ENCODE peak calls at places on chromosomes 16 and 17, in five cellular contexts. Y is NB4, V is BJ, P is fibroblast of pulmonary artery, D is HFF-Myc. X is an unnamed sample.

GRCh38 chr17:66514227-66514806 is 211.9 kb downstream of the PRKCA start:
- DNase-seq in V (no peak), Y (no peak), P (no peak), D (no peak), X (no peak)

GRCh38 chr17:81676906-81677305 is 6.7 kb downstream of the ARL16 start:
- DNase-seq in V (no peak), D (no peak), P (no peak), Y (no peak), X (no peak)

GRCh38 chr17:38559025-38559879 is 46.5 kb downstream of the SRCIN1 start:
- DNase-seq in P (peak; percentile 60), Y (peak; percentile 90), D (no peak), V (no peak), X (peak; percentile 30)

GRCh38 chr16:88390265-88390664 is 7.5 kb downstream of the ZNF469 start:
- DNase-seq in P (no peak), Y (no peak), D (no peak), V (no peak), X (no peak)

GRCh38 chr17:67617304-67617899 is 100.3 kb upstream of the NOL11 start:
- DNase-seq in Y (no peak), V (no peak), D (no peak), P (no peak), X (no peak)

GRCh38 chr17:1916339-1916738 is 86.5 kb downstream of the RPA1 start:
- DNase-seq in P (no peak), D (no peak), V (no peak), Y (no peak), X (no peak)

GRCh38 chr17:4920351-4921048 is 11.6 kb upstream of the GP1BA start:
- DNase-seq in P (peak; percentile 69), D (no peak), Y (peak; percentile 72), V (no peak), X (no peak)

GRCh38 chr17:74525781-74526288 is 5.4 kb downstream of the CD300LB start:
- DNase-seq in D (no peak), P (no peak), V (no peak), Y (no peak), X (no peak)

GRCh38 chr17:292531-293382 is 59.9 kb downstream of the RPH3AL start:
- DNase-seq in D (no peak), V (no peak), P (no peak), Y (no peak), X (no peak)

GRCh38 chr17:82051776-82052637 is at the start of the genes GPS1 and RFNG:
- DNase-seq in D (no peak), P (peak; percentile 48), Y (peak; percentile 80), V (no peak), X (no peak)

GRCh38 chr16:67432491-67432890 is 1.6 kb downstream of the HSD11B2 start:
- DNase-seq in D (no peak), P (no peak), Y (no peak), V (no peak), X (no peak)

GRCh38 chr17:1649116-1649843 is 386 bp downstream of the RILP start:
- DNase-seq in D (no peak), V (no peak), Y (peak; percentile 87), P (peak; percentile 87), X (peak; percentile 97)

GRCh38 chr16:70429888-70430666 is 8.8 kb downstream of the ST3GAL2 start:
- DNase-seq in D (no peak), P (no peak), Y (peak; percentile 37), V (no peak), X (no peak)

GRCh38 chr17:46979023-46979870 is at the start of gene RPRML:
- DNase-seq in P (peak; percentile 7), D (no peak), Y (peak; percentile 42), V (no peak), X (peak; percentile 14)

GRCh38 chr16:84541999-84542876 is 37.8 kb upstream of the MEAK7 start:
- DNase-seq in V (no peak), P (peak; percentile 60), Y (no peak), D (no peak), X (peak; percentile 61)

GRCh38 chr17:951388-952132 is 28.0 kb downstream of the NXN start:
- DNase-seq in P (peak; percentile 53), D (no peak), V (no peak), Y (peak; percentile 67), X (peak; percentile 89)

GRCh38 chr17:41812176-41813038 is at the start of gene FKBP10:
- DNase-seq in V (no peak), Y (no peak), P (peak; percentile 88), D (peak; percentile 67), X (peak; percentile 93)

GRCh38 chr17:73610331-73610911 is 33.8 kb downstream of the SDK2 start:
- DNase-seq in P (no peak), D (no peak), V (no peak), Y (no peak), X (no peak)

GRCh38 chr16:52526429-52526828 is 20.5 kb downstream of the TOX3 start:
- DNase-seq in D (no peak), V (no peak), P (no peak), Y (no peak), X (no peak)

GRCh38 chr16:51919736-51920135 is 627.2 kb downstream of the TOX3 start:
- DNase-seq in D (no peak), Y (no peak), V (no peak), P (peak; percentile 15), X (no peak)

GRCh38 chr17:57671546-57672204 is 73.4 kb downstream of the CCDC182 start:
- DNase-seq in Y (peak; percentile 91), V (peak; percentile 13), P (peak; percentile 78), D (no peak), X (peak; percentile 87)

GRCh38 chr16:1543085-1543896 is 9.8 kb downstream of the TMEM204 start:
- DNase-seq in Y (peak; percentile 91), V (peak; percentile 57), D (peak; percentile 61), P (peak; percentile 92), X (peak; percentile 58)

GRCh38 chr16:48277158-48277557 is 29.8 kb upstream of the ABCC11 start:
- DNase-seq in D (no peak), P (no peak), Y (no peak), V (no peak), X (no peak)

GRCh38 chr17:49031965-49032928 is 35.1 kb downstream of the IGF2BP1 start:
- DNase-seq in Y (peak; percentile 82), V (no peak), P (peak; percentile 89), D (peak; percentile 50), X (peak; percentile 86)

GRCh38 chr16:75804368-75804767 is 78.1 kb upstream of the CPHXL start:
- DNase-seq in V (no peak), P (no peak), Y (no peak), D (no peak), X (no peak)

GRCh38 chr16:85526132-85526731 is 86.9 kb upstream of the GSE1 start:
- DNase-seq in D (no peak), V (no peak), Y (no peak), P (no peak), X (no peak)

GRCh38 chr17:39235555-39236221 is 9.9 kb upstream of the STAC2 start:
- DNase-seq in Y (peak; percentile 91), P (peak; percentile 72), D (peak; percentile 39), V (no peak), X (no peak)

DNA sequence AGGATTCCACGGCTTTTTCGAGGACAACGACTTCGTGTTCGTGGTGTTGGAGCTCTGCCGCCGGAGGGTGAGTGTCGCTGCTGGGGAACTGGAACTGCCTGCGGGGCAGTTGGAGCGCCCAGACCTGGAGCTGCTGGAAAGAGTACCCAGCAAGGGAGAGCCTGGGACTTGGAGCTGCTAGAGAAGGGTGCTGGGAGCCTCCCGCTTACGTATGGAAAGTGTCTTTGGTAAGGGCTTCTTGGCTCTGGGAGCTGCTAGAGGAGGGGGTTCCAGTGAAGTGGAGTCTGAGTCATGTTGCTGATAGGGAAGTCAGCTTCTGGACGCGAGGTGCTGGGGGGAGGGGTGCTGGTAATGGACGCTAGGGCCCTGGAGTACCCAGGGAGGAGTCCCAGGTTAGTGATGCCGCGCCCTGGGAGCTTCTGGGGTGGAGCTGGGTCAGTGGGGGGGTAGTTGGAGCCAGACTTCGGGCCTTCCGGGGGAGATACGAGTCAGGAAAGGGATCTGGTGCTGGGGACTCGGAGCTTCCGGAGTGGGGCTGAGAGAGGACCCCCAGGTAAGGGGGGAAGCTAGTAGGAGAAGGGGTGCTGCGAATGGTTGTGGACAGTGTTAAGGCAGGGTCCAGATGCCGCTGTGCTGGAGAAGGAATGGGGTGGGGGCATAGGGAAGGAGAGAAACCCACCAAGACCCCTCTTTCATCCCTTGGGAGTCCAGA is 741 bp downstream of the PLK1 start:
- DNase-seq in Y (peak; percentile 87), P (peak; percentile 42), D (no peak), V (no peak), X (peak; percentile 56)
- TF ChIP-seq CTCF in Y (no peak), P (no peak), D (no peak), V (no peak), X (no peak)

GRCh38 chr16:31071861-31072260 is 2.2 kb downstream of the ZNF668 start:
- DNase-seq in Y (no peak), D (peak; percentile 92), V (peak; percentile 82), P (peak; percentile 52), X (peak; percentile 93)
- H3K4me3 ChIP-seq in Y (peak overlapping the region; percentile 87), D (peak overlapping the region; percentile 93), V (peak overlapping the region; percentile 81), P (peak overlapping the region; percentile 99), X (peak overlapping the region; percentile 100)

DNA sequence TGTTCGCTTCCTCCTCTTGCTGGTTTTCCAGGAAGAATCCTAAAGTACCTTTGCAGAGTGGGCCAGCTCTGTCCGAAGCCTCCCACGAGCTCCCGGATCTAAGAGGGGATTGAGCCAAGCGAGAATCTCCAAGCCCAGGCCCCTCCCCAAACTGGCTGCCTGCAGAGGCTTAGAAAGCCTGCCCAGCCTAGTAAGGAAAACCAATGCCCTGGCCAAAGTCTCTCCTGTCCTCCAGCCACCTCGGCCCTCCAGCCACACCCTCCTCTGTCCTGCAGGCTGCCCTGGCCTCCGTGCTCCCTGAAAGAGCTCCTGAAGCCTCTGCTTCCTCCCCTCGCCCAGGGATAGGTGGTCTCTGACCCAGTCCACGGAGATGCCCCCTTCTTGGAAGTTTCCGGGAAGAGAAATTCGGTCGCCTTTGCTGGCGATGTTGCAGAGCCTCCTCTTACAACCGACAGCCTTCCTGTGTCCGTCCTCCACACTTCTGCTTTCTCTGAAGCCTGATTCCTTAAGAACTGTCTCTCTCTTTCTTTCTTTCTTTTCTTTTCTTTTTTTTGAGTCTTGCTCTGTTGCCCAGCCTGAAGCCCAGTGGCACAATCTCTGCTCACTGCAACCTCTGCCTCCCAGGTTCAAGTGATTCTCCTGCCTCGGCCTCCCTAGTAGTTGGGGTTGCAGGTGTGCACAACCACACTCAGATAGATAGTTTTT is 54.9 kb upstream of the TOB1 start:
- DNase-seq in D (no peak), V (no peak), P (no peak), Y (no peak), X (no peak)
- TF ChIP-seq CTCF in D (no peak), V (no peak), P (no peak), Y (no peak), X (no peak)

GRCh38 chr16:80084163-80084562 is 456.6 kb upstream of the DYNLRB2 start:
- DNase-seq in V (no peak), P (no peak), D (no peak), Y (no peak), X (no peak)

GRCh38 chr16:80080287-80080851 is 460.4 kb upstream of the DYNLRB2 start:
- DNase-seq in V (no peak), Y (no peak), P (no peak), D (no peak), X (no peak)

GRCh38 chr16:80081851-80082250 is 458.9 kb upstream of the DYNLRB2 start:
- DNase-seq in P (no peak), D (no peak), V (no peak), Y (no peak), X (no peak)

GRCh38 chr16:80084614-80085013 is 456.2 kb upstream of the DYNLRB2 start:
- DNase-seq in V (no peak), D (no peak), Y (peak; percentile 48), P (peak; percentile 29), X (no peak)

DNA sequence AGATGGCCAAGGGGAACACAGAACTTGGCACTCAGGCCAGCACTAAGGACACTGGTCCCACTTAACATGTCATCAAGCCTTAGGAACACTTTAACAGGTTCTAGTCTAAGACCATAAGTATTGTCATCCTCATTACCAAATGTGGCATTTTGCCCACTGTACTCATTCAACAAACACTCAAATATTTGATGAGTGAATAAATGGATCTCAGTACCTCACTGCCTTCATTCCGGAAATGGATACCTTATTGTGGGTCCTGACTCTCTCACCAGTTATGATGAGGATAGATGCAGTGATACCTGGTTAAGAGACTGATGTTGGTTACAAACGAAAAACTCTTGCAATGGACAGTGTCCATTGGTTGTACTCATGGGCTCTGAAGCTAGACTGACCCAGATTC is 455.2 kb upstream of the DYNLRB2 start:
- DNase-seq in D (no peak), V (no peak), P (no peak), Y (no peak), X (no peak)
- H3K4me3 ChIP-seq in D (no peak overlapping the region), V (no peak overlapping the region), P (no peak overlapping the region), Y (no peak overlapping the region), X (no peak overlapping the region)